ENCODE peak calls at places on chromosomes 3 and 15, in six cellular contexts. H is GM12865, M is pancreas, K is SK-N-SH, J is fibroblast of mammary gland, T is fibroblast of lung. I is an unnamed sample.

GRCh38 chr15:66251790-66252355 is 1.7 kb downstream of the MEGF11 start:
- DNase-seq in M (no peak), H (no peak), T (no peak), J (no peak), K (no peak), I (no peak)

GRCh38 chr15:84983299-84983698 is 1.6 kb downstream of the PDE8A start:
- DNase-seq in J (no peak), K (no peak), H (no peak), T (no peak), M (no peak), I (no peak)

GRCh38 chr3:16817201-16817600 is 67.6 kb upstream of the PLCL2 start:
- DNase-seq in H (no peak), J (peak), T (peak), K (no peak), M (no peak), I (no peak)

GRCh38 chr15:41571948-41572347 is 12.9 kb downstream of the TYRO3 start:
- DNase-seq in M (no peak), K (no peak), T (no peak), H (no peak), J (no peak), I (no peak)

GRCh38 chr15:76337739-76338554 is 1.4 kb downstream of the ISL2 start:
- DNase-seq in J (no peak), K (peak), T (no peak), M (no peak), H (no peak), I (peak)

GRCh38 chr3:128051459-128051836 is 789 bp upstream of the SEC61A1 start:
- DNase-seq in T (no peak), H (no peak), J (no peak), M (no peak), K (peak), I (no peak)

GRCh38 chr15:95603802-95604201 is 726.7 kb upstream of the NR2F2 start:
- DNase-seq in J (peak), K (no peak), H (no peak), T (peak), M (no peak), I (no peak)

GRCh38 chr3:23330568-23330967 is 127.4 kb downstream of the UBE2E2 start:
- DNase-seq in K (no peak), J (no peak), H (no peak), T (peak), M (no peak), I (no peak)

GRCh38 chr15:74664028-74664616 is 31.7 kb downstream of the EDC3 start:
- DNase-seq in J (peak), K (no peak), T (peak), H (no peak), M (no peak), I (no peak)

GRCh38 chr15:32030795-32031194 is 480 bp downstream of the CHRNA7 start:
- DNase-seq in J (no peak), K (peak), H (no peak), M (peak), T (peak), I (peak)

GRCh38 chr15:74592222-74592621 is 23.4 kb upstream of the CLK3 start:
- DNase-seq in K (no peak), H (no peak), T (no peak), J (no peak), M (no peak), I (no peak)

GRCh38 chr3:126181398-126181725 is 976 bp upstream of the ALDH1L1 start:
- DNase-seq in M (no peak), H (no peak), K (no peak), T (no peak), J (no peak), I (no peak)

GRCh38 chr3:10217359-10217758 is 30.9 kb upstream of the TATDN2 start:
- DNase-seq in T (no peak), K (no peak), J (no peak), M (no peak), H (no peak), I (no peak)

GRCh38 chr15:33126559-33127290 is 67.8 kb downstream of the FMN1 start:
- DNase-seq in H (peak), M (peak), K (peak), J (peak), T (peak), I (no peak)

GRCh38 chr3:131501949-131502348 is 822 bp downstream of the MRPL3 start:
- DNase-seq in K (peak), M (no peak), H (peak), J (no peak), T (no peak), I (peak)

GRCh38 chr3:43526956-43527355 is 94.9 kb downstream of the ANO10 start:
- DNase-seq in M (no peak), H (no peak), K (no peak), T (peak), J (no peak), I (no peak)

GRCh38 chr3:152376351-152377183 is 107.8 kb downstream of the MBNL1 start:
- DNase-seq in H (peak), T (peak), M (no peak), K (no peak), J (peak), I (peak)

GRCh38 chr3:48459331-48459730 is 12.8 kb downstream of the ATRIP start:
- DNase-seq in K (no peak), M (no peak), T (no peak), J (no peak), H (no peak), I (no peak)

GRCh38 chr15:85879334-85880163 is 84.8 kb upstream of the KLHL25 start:
- DNase-seq in J (no peak), M (no peak), H (no peak), K (no peak), T (no peak), I (no peak)

GRCh38 chr3:117434881-117435412 is 725.4 kb downstream of the TUSC7 start:
- DNase-seq in H (no peak), M (no peak), K (no peak), J (no peak), T (no peak), I (no peak)

GRCh38 chr3:5426094-5426883 is 238.8 kb downstream of the EDEM1 start:
- DNase-seq in K (peak), J (peak), T (peak), H (peak), M (peak), I (peak)

GRCh38 chr3:119774419-119774818 is 7.5 kb upstream of the NR1I2 start:
- DNase-seq in M (no peak), J (no peak), K (no peak), H (peak), T (no peak), I (no peak)

GRCh38 chr3:58237940-58238681 is 519 bp downstream of the ABHD6 start:
- DNase-seq in K (peak), J (peak), M (peak), H (peak), T (peak), I (peak)

GRCh38 chr3:130242850-130243569 is 102.5 kb upstream of the COL6A5 start:
- DNase-seq in K (no peak), T (peak), J (peak), M (no peak), H (peak), I (no peak)

GRCh38 chr3:56355570-56356185 is 112.6 kb downstream of the ERC2 start:
- DNase-seq in J (no peak), K (no peak), T (no peak), H (no peak), M (no peak), I (no peak)

GRCh38 chr3:64977308-64978100 is 289.7 kb upstream of the ADAMTS9 start:
- DNase-seq in J (peak), M (no peak), K (no peak), H (no peak), T (peak), I (no peak)

GRCh38 chr3:123409443-123410148 is 39.3 kb downstream of the ADCY5 start:
- DNase-seq in H (no peak), T (no peak), K (no peak), M (peak), J (no peak), I (no peak)

GRCh38 chr3:42492508-42493080 is 9.8 kb upstream of the VIPR1 start:
- DNase-seq in J (no peak), M (no peak), T (no peak), K (no peak), H (no peak), I (peak)

GRCh38 chr15:90320062-90320884 is 31.8 kb upstream of the ZNF774 start:
- DNase-seq in J (peak), H (peak), M (peak), K (peak), T (peak), I (peak)
- TF ChIP-seq CTCF in J (peak), H (peak), M (peak), K (peak), T (peak), I (peak)

GRCh38 chr3:59563072-59563605 is 513.3 kb upstream of the CFAP20DC start:
- DNase-seq in H (no peak), J (peak), T (peak), M (no peak), K (no peak), I (no peak)

GRCh38 chr3:59563966-59564365 is 514.1 kb upstream of the CFAP20DC start:
- DNase-seq in K (no peak), M (no peak), H (no peak), T (no peak), J (peak), I (no peak)

GRCh38 chr3:59570816-59571215 is 521.0 kb upstream of the CFAP20DC start:
- DNase-seq in J (no peak), M (no peak), K (peak), T (no peak), H (no peak), I (no peak)

GRCh38 chr3:59567656-59568055 is 517.8 kb upstream of the CFAP20DC start:
- DNase-seq in K (no peak), M (no peak), H (no peak), J (no peak), T (no peak), I (no peak)

GRCh38 chr3:59566481-59566975 is 516.7 kb upstream of the CFAP20DC start:
- DNase-seq in T (no peak), M (no peak), K (no peak), J (no peak), H (peak), I (peak)
- TF ChIP-seq CTCF in T (no peak), M (no peak), K (no peak), J (no peak), H (no peak), I (no peak)

GRCh38 chr15:63380828-63381282 is 791 bp downstream of the CA12 start:
- DNase-seq in M (no peak), K (no peak), J (peak), H (no peak), T (peak), I (no peak)
- TF ChIP-seq CTCF in M (no peak), K (no peak), J (no peak), H (no peak), T (no peak), I (no peak)

GRCh38 chr3:31562525-31562924 is 29.8 kb downstream of the STT3B start:
- DNase-seq in J (no peak), H (no peak), M (no peak), T (no peak), K (no peak), I (no peak)

GRCh38 chr3:31568649-31569048 is 35.9 kb downstream of the STT3B start:
- DNase-seq in K (no peak), H (no peak), J (no peak), T (no peak), M (no peak), I (no peak)

GRCh38 chr3:31571325-31571724 is 38.6 kb downstream of the STT3B start:
- DNase-seq in M (no peak), K (no peak), J (no peak), H (no peak), T (no peak), I (no peak)

GRCh38 chr3:31565288-31565687 is 32.6 kb downstream of the STT3B start:
- DNase-seq in M (no peak), T (no peak), J (no peak), H (no peak), K (no peak), I (no peak)

DNA sequence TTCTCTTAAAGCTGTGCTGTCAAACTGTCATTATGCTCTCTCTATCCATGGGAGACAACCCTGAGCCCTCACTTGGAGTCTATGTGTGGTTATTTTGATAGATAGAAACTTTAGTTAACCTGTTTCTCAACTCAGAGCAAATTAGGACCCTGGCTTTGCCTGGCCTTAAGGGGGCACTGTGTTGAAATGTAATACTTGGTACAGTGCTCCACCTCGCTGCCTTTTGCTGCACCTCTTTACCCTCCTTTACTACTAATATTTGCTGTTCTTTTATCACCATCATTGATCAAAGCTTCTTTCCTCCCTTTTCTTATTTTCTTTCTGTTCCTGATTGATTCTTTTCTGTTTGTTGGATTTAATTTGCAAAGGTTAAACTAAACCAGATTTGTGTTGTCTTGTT is 34.3 kb downstream of the STT3B start:
- DNase-seq in T (no peak), K (peak), M (no peak), H (peak), J (peak), I (no peak)
- TF ChIP-seq CTCF in T (peak), K (peak), M (no peak), H (peak), J (peak), I (peak)

GRCh38 chr3:157347577-157348303 is 88.9 kb upstream of the PTX3 start:
- DNase-seq in K (no peak), H (no peak), J (peak), M (no peak), T (no peak), I (no peak)
- TF ChIP-seq CTCF in K (peak), H (peak), J (peak), M (no peak), T (peak), I (peak)

DNA sequence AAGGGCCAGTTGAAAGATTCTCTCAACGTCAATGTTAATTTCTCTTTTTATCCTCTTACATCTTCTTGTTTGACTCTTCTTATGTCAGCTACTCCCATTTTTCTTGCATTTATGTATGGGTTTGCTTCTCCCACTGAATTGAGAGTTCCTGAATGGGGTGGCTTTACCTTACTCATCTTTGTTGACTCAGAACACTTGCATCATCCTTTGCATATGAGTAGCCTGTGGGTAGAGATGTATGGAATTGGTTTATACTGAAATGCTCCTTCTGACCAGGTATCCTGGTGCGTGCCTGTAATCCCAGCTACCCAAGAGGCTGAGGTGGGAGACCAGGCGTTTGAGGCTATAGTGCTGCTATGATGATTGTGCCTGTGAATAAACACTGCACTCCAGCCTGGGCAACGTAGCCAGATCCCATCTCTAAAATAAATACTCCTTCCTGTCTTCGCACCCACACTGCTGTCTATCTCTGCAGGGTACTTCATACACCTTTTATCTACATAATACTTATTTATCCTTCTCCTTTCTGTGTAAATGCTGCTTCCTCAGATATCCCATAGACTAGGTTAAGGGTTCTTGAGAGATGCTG is 123.6 kb upstream of the DPH6 start:
- DNase-seq in J (peak), K (no peak), H (no peak), M (no peak), T (no peak), I (no peak)
- TF ChIP-seq CTCF in J (no peak), K (no peak), H (no peak), M (no peak), T (no peak), I (no peak)

GRCh38 chr3:14113964-14114667 is 10.6 kb downstream of the CHCHD4 start:
- DNase-seq in J (no peak), T (no peak), K (no peak), H (no peak), M (no peak), I (no peak)
- TF ChIP-seq CTCF in J (peak), T (peak), K (peak), H (no peak), M (no peak), I (no peak)

GRCh38 chr3:52934626-52935530 is 37.5 kb upstream of the STIMATE start:
- DNase-seq in J (peak), H (peak), M (no peak), K (peak), T (peak), I (peak)

GRCh38 chr3:52931328-52931727 is 34.0 kb upstream of the STIMATE start:
- DNase-seq in J (no peak), H (no peak), T (no peak), M (no peak), K (no peak), I (no peak)

GRCh38 chr3:52930748-52931147 is 33.4 kb upstream of the STIMATE start:
- DNase-seq in T (no peak), J (no peak), M (no peak), K (no peak), H (peak), I (no peak)

GRCh38 chr3:52926556-52926955 is 29.2 kb upstream of the STIMATE start:
- DNase-seq in M (no peak), T (no peak), K (no peak), H (no peak), J (no peak), I (no peak)

DNA sequence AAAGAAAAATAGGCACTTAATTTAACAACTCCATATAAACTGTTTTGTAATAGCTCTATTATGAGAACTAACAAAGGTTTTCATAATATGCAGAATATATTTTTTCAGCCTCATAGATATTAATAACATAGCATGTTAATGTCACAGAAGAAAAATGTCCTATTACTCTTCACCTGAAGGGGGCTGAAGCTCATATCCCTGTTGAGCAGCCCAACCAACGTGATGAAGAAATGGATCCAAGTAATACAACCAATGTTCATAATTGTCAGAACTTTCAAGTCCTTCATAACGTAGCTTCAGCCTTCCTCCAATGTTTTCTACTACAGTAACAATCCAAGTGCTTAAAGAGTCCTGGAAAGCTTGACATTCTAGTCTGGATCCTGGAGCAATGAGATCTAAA is 34.5 kb upstream of the STIMATE start:
- DNase-seq in M (no peak), J (no peak), H (peak), T (no peak), K (no peak), I (no peak)
- TF ChIP-seq CTCF in M (no peak), J (peak), H (no peak), T (no peak), K (peak), I (peak)

I was measured in GM06990.